ENCODE peak calls at places on chromosomes 16 and 17, in nine cellular contexts. One of them, this sample, is unnamed. For H3K4me1, the result is how much of the 10 kb centered on the place peaks cover.

GRCh38 chr17:61048398-61049106 is 351.1 kb upstream of the TBX2 start:
- DNase-seq in tibial artery: no peak
- DNase-seq in mucosa of descending colon: no peak
- DNase-seq in A549: no peak
- DNase-seq in CD4-positive, CD25-positive, alpha-beta regulatory T cell: no peak
- DNase-seq in H1: no peak
- DNase-seq in GM23248: no peak
- DNase-seq in breast epithelium: no peak
- DNase-seq in ascending aorta: no peak
- DNase-seq in this sample: no peak

GRCh38 chr17:8466466-8466865 is 30.8 kb downstream of the NDEL1 start:
- DNase-seq in tibial artery: no peak
- DNase-seq in mucosa of descending colon: no peak
- DNase-seq in A549: no peak
- DNase-seq in CD4-positive, CD25-positive, alpha-beta regulatory T cell: no peak
- DNase-seq in H1: no peak
- DNase-seq in GM23248: peak
- DNase-seq in breast epithelium: no peak
- DNase-seq in ascending aorta: no peak
- DNase-seq in this sample: no peak

GRCh38 chr16:4613636-4614570 is 785 bp downstream of the UBALD1 start:
- DNase-seq in tibial artery: peak
- DNase-seq in mucosa of descending colon: no peak
- DNase-seq in A549: peak
- DNase-seq in CD4-positive, CD25-positive, alpha-beta regulatory T cell: peak
- DNase-seq in H1: no peak
- DNase-seq in GM23248: peak
- DNase-seq in breast epithelium: no peak
- DNase-seq in ascending aorta: no peak
- DNase-seq in this sample: no peak

GRCh38 chr17:69326302-69327059 is 452 bp downstream of the ABCA5 start:
- DNase-seq in tibial artery: no peak
- DNase-seq in mucosa of descending colon: no peak
- DNase-seq in A549: peak
- DNase-seq in CD4-positive, CD25-positive, alpha-beta regulatory T cell: peak
- DNase-seq in H1: no peak
- DNase-seq in GM23248: peak
- DNase-seq in breast epithelium: no peak
- DNase-seq in ascending aorta: no peak
- DNase-seq in this sample: no peak

GRCh38 chr17:80891096-80892018 is 100.3 kb upstream of the CHMP6 start:
- DNase-seq in tibial artery: peak
- DNase-seq in mucosa of descending colon: no peak
- DNase-seq in A549: peak
- DNase-seq in CD4-positive, CD25-positive, alpha-beta regulatory T cell: peak
- DNase-seq in H1: no peak
- DNase-seq in GM23248: peak
- DNase-seq in breast epithelium: no peak
- DNase-seq in ascending aorta: peak
- DNase-seq in this sample: no peak

GRCh38 chr16:89094252-89094901 is 725 bp downstream of the ACSF3 start:
- DNase-seq in tibial artery: no peak
- DNase-seq in mucosa of descending colon: peak
- DNase-seq in A549: no peak
- DNase-seq in CD4-positive, CD25-positive, alpha-beta regulatory T cell: peak
- DNase-seq in H1: no peak
- DNase-seq in GM23248: peak
- DNase-seq in breast epithelium: no peak
- DNase-seq in ascending aorta: no peak
- DNase-seq in this sample: peak

GRCh38 chr16:86609115-86609514 is 30.8 kb downstream of the FOXL1 start:
- DNase-seq in tibial artery: no peak
- DNase-seq in mucosa of descending colon: no peak
- DNase-seq in A549: peak
- DNase-seq in CD4-positive, CD25-positive, alpha-beta regulatory T cell: no peak
- DNase-seq in H1: no peak
- DNase-seq in GM23248: peak
- DNase-seq in breast epithelium: no peak
- DNase-seq in ascending aorta: no peak
- DNase-seq in this sample: no peak

GRCh38 chr17:7440113-7440822 is 956 bp downstream of the FGF11 start:
- DNase-seq in tibial artery: no peak
- DNase-seq in mucosa of descending colon: peak
- DNase-seq in A549: peak
- DNase-seq in CD4-positive, CD25-positive, alpha-beta regulatory T cell: no peak
- DNase-seq in H1: peak
- DNase-seq in GM23248: peak
- DNase-seq in breast epithelium: peak
- DNase-seq in ascending aorta: no peak
- DNase-seq in this sample: peak

GRCh38 chr17:73261952-73262675 is 434 bp upstream of the CPSF4L start:
- DNase-seq in tibial artery: no peak
- DNase-seq in mucosa of descending colon: peak
- DNase-seq in A549: no peak
- DNase-seq in CD4-positive, CD25-positive, alpha-beta regulatory T cell: no peak
- DNase-seq in H1: peak
- DNase-seq in GM23248: no peak
- DNase-seq in breast epithelium: peak
- DNase-seq in ascending aorta: no peak
- DNase-seq in this sample: no peak

GRCh38 chr17:56754523-56755208 is 79.1 kb downstream of the C17orf67 start:
- DNase-seq in tibial artery: no peak
- DNase-seq in mucosa of descending colon: no peak
- DNase-seq in A549: peak
- DNase-seq in CD4-positive, CD25-positive, alpha-beta regulatory T cell: peak
- DNase-seq in H1: no peak
- DNase-seq in GM23248: peak
- DNase-seq in breast epithelium: no peak
- DNase-seq in ascending aorta: no peak
- DNase-seq in this sample: no peak

GRCh38 chr17:53409588-53409987 is 413.1 kb upstream of the KIF2B start:
- DNase-seq in tibial artery: no peak
- DNase-seq in mucosa of descending colon: no peak
- DNase-seq in A549: no peak
- DNase-seq in CD4-positive, CD25-positive, alpha-beta regulatory T cell: no peak
- DNase-seq in H1: no peak
- DNase-seq in GM23248: no peak
- DNase-seq in breast epithelium: no peak
- DNase-seq in ascending aorta: no peak
- DNase-seq in this sample: no peak

GRCh38 chr16:66961065-66961744 is at the start of gene CES3:
- DNase-seq in tibial artery: no peak
- DNase-seq in mucosa of descending colon: peak
- DNase-seq in A549: peak
- DNase-seq in CD4-positive, CD25-positive, alpha-beta regulatory T cell: peak
- DNase-seq in H1: peak
- DNase-seq in GM23248: peak
- DNase-seq in breast epithelium: no peak
- DNase-seq in ascending aorta: no peak
- DNase-seq in this sample: peak

GRCh38 chr17:63530557-63531021 is 7.4 kb downstream of the KCNH6 start:
- DNase-seq in tibial artery: no peak
- DNase-seq in mucosa of descending colon: no peak
- DNase-seq in A549: no peak
- DNase-seq in CD4-positive, CD25-positive, alpha-beta regulatory T cell: no peak
- DNase-seq in H1: no peak
- DNase-seq in GM23248: no peak
- DNase-seq in breast epithelium: no peak
- DNase-seq in ascending aorta: no peak
- DNase-seq in this sample: no peak
- H3K4me1 ChIP-seq in tibial artery: under half
- H3K4me1 ChIP-seq in mucosa of descending colon: under half
- H3K4me1 ChIP-seq in A549: under half
- H3K4me1 ChIP-seq in CD4-positive, CD25-positive, alpha-beta regulatory T cell: under half
- H3K4me1 ChIP-seq in H1: under half
- H3K4me1 ChIP-seq in GM23248: under half
- H3K4me1 ChIP-seq in breast epithelium: under half
- H3K4me1 ChIP-seq in ascending aorta: under half
- H3K4me1 ChIP-seq in this sample: under half

GRCh38 chr16:56915311-56916105 is 16.4 kb upstream of the HERPUD1 start:
- DNase-seq in tibial artery: peak
- DNase-seq in mucosa of descending colon: no peak
- DNase-seq in A549: no peak
- DNase-seq in CD4-positive, CD25-positive, alpha-beta regulatory T cell: no peak
- DNase-seq in H1: no peak
- DNase-seq in GM23248: no peak
- DNase-seq in breast epithelium: no peak
- DNase-seq in ascending aorta: no peak
- DNase-seq in this sample: no peak

GRCh38 chr16:56910654-56911539 is 21.0 kb upstream of the HERPUD1 start:
- DNase-seq in tibial artery: no peak
- DNase-seq in mucosa of descending colon: no peak
- DNase-seq in A549: no peak
- DNase-seq in CD4-positive, CD25-positive, alpha-beta regulatory T cell: no peak
- DNase-seq in H1: no peak
- DNase-seq in GM23248: peak
- DNase-seq in breast epithelium: no peak
- DNase-seq in ascending aorta: no peak
- DNase-seq in this sample: no peak

GRCh38 chr16:56911771-56912541 is 20.0 kb upstream of the HERPUD1 start:
- DNase-seq in tibial artery: peak
- DNase-seq in mucosa of descending colon: peak
- DNase-seq in A549: no peak
- DNase-seq in CD4-positive, CD25-positive, alpha-beta regulatory T cell: no peak
- DNase-seq in H1: no peak
- DNase-seq in GM23248: peak
- DNase-seq in breast epithelium: no peak
- DNase-seq in ascending aorta: peak
- DNase-seq in this sample: no peak

GRCh38 chr16:56914896-56915295 is 17.0 kb upstream of the HERPUD1 start:
- DNase-seq in tibial artery: peak
- DNase-seq in mucosa of descending colon: no peak
- DNase-seq in A549: no peak
- DNase-seq in CD4-positive, CD25-positive, alpha-beta regulatory T cell: no peak
- DNase-seq in H1: no peak
- DNase-seq in GM23248: no peak
- DNase-seq in breast epithelium: no peak
- DNase-seq in ascending aorta: no peak
- DNase-seq in this sample: no peak

GRCh38 chr16:56912746-56913703 is 18.9 kb upstream of the HERPUD1 start:
- DNase-seq in tibial artery: peak
- DNase-seq in mucosa of descending colon: no peak
- DNase-seq in A549: no peak
- DNase-seq in CD4-positive, CD25-positive, alpha-beta regulatory T cell: no peak
- DNase-seq in H1: no peak
- DNase-seq in GM23248: peak
- DNase-seq in breast epithelium: no peak
- DNase-seq in ascending aorta: no peak
- DNase-seq in this sample: no peak
- H3K4me1 ChIP-seq in tibial artery: under half
- H3K4me1 ChIP-seq in mucosa of descending colon: under half
- H3K4me1 ChIP-seq in A549: under half
- H3K4me1 ChIP-seq in CD4-positive, CD25-positive, alpha-beta regulatory T cell: under half
- H3K4me1 ChIP-seq in H1: under half
- H3K4me1 ChIP-seq in GM23248: under half
- H3K4me1 ChIP-seq in breast epithelium: under half
- H3K4me1 ChIP-seq in ascending aorta: under half
- H3K4me1 ChIP-seq in this sample: under half

GRCh38 chr17:67413399-67413798 is 36.3 kb downstream of the PITPNC1 start:
- DNase-seq in tibial artery: no peak
- DNase-seq in mucosa of descending colon: no peak
- DNase-seq in A549: no peak
- DNase-seq in CD4-positive, CD25-positive, alpha-beta regulatory T cell: no peak
- DNase-seq in H1: no peak
- DNase-seq in GM23248: no peak
- DNase-seq in breast epithelium: no peak
- DNase-seq in ascending aorta: no peak
- DNase-seq in this sample: no peak

GRCh38 chr17:67414130-67414529 is 37.0 kb downstream of the PITPNC1 start:
- DNase-seq in tibial artery: no peak
- DNase-seq in mucosa of descending colon: no peak
- DNase-seq in A549: no peak
- DNase-seq in CD4-positive, CD25-positive, alpha-beta regulatory T cell: no peak
- DNase-seq in H1: no peak
- DNase-seq in GM23248: no peak
- DNase-seq in breast epithelium: no peak
- DNase-seq in ascending aorta: no peak
- DNase-seq in this sample: no peak

GRCh38 chr17:67414559-67414958 is 37.5 kb downstream of the PITPNC1 start:
- DNase-seq in tibial artery: no peak
- DNase-seq in mucosa of descending colon: no peak
- DNase-seq in A549: no peak
- DNase-seq in CD4-positive, CD25-positive, alpha-beta regulatory T cell: no peak
- DNase-seq in H1: no peak
- DNase-seq in GM23248: no peak
- DNase-seq in breast epithelium: no peak
- DNase-seq in ascending aorta: no peak
- DNase-seq in this sample: no peak

GRCh38 chr17:67417507-67417906 is 40.4 kb downstream of the PITPNC1 start:
- DNase-seq in tibial artery: no peak
- DNase-seq in mucosa of descending colon: no peak
- DNase-seq in A549: no peak
- DNase-seq in CD4-positive, CD25-positive, alpha-beta regulatory T cell: no peak
- DNase-seq in H1: no peak
- DNase-seq in GM23248: no peak
- DNase-seq in breast epithelium: no peak
- DNase-seq in ascending aorta: no peak
- DNase-seq in this sample: no peak

DNA sequence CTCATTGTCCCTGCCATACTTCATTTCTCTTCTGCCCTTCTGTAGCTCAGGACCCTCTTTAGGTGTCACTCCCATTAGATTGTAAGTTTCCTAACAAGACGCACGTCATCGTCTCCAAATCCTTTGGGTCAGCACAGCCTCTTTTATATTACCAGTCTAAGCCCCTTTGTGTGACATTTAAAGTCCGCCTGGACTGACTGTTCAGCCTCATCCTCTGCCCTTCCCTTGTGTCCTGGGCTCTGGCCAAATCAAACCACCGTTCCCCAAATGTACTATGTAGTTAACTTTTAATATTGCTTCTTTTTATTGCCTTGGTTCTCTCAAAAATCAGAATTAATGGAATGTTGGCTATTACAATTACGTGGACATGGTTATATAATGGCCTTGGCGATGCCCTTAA is 38.2 kb downstream of the PITPNC1 start:
- DNase-seq in tibial artery: no peak
- DNase-seq in mucosa of descending colon: no peak
- DNase-seq in A549: no peak
- DNase-seq in CD4-positive, CD25-positive, alpha-beta regulatory T cell: no peak
- DNase-seq in H1: no peak
- DNase-seq in GM23248: no peak
- DNase-seq in breast epithelium: no peak
- DNase-seq in ascending aorta: no peak
- DNase-seq in this sample: no peak
- H3K4me1 ChIP-seq in tibial artery: under half
- H3K4me1 ChIP-seq in mucosa of descending colon: under half
- H3K4me1 ChIP-seq in A549: under half
- H3K4me1 ChIP-seq in CD4-positive, CD25-positive, alpha-beta regulatory T cell: under half
- H3K4me1 ChIP-seq in H1: under half
- H3K4me1 ChIP-seq in GM23248: under half
- H3K4me1 ChIP-seq in breast epithelium: under half
- H3K4me1 ChIP-seq in ascending aorta: under half
- H3K4me1 ChIP-seq in this sample: under half

DNA sequence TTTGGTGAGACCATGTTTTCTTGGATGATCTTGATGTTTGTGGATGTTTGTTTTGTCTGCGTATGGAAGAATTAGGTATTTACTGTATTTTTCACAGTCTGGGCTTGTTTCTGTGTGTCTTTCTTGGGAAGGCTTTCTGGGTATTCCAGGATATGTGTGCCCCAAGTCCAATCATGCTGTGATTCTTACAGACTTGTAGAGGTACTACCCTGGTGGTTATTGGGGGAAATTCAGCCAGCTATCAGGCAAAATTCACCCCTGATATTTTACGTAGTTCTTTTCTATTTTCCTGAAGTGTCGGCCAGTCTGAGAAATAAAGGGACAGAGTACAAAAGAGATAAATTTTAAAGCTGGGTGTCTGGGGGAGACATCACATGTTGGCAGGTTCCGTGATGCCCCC is 33.4 kb upstream of the ARL4D start:
- DNase-seq in tibial artery: no peak
- DNase-seq in mucosa of descending colon: no peak
- DNase-seq in A549: peak
- DNase-seq in CD4-positive, CD25-positive, alpha-beta regulatory T cell: no peak
- DNase-seq in H1: no peak
- DNase-seq in GM23248: peak
- DNase-seq in breast epithelium: no peak
- DNase-seq in ascending aorta: no peak
- DNase-seq in this sample: no peak
- H3K4me1 ChIP-seq in tibial artery: under half
- H3K4me1 ChIP-seq in mucosa of descending colon: under half
- H3K4me1 ChIP-seq in A549: under half
- H3K4me1 ChIP-seq in CD4-positive, CD25-positive, alpha-beta regulatory T cell: under half
- H3K4me1 ChIP-seq in H1: under half
- H3K4me1 ChIP-seq in GM23248: under half
- H3K4me1 ChIP-seq in breast epithelium: under half
- H3K4me1 ChIP-seq in ascending aorta: under half
- H3K4me1 ChIP-seq in this sample: under half